ENCODE peak calls at places on chromosomes 7 and 10, in five cellular contexts. E is K562, B is GM12878, F is GM12891, U is SK-N-SH. V is an unnamed sample.

GRCh38 chr7:70568674-70569334 is 563.1 kb upstream of the GALNT17 start:
- DNase-seq in E (peak; percentile 51), B (no peak), F (no peak), U (no peak), V (no peak)

GRCh38 chr10:110395350-110396283 is 90.9 kb upstream of the SMNDC1 start:
- DNase-seq in E (no peak), B (peak; percentile 91), F (no peak), U (no peak), V (peak; percentile 64)

GRCh38 chr10:15035385-15036301 is 8.1 kb upstream of the OLAH start:
- DNase-seq in E (peak; percentile 76), B (no peak), F (no peak), U (no peak), V (no peak)

GRCh38 chr10:28678687-28679457 is 1.6 kb downstream of the BAMBI start:
- DNase-seq in E (peak; percentile 44), B (no peak), F (no peak), U (no peak), V (peak; percentile 84)

GRCh38 chr7:135936497-135937217 is 40.5 kb downstream of the MTPN start:
- DNase-seq in E (no peak), B (no peak), F (no peak), U (no peak), V (no peak)

GRCh38 chr10:29804025-29804852 is 169.5 kb upstream of the SVIL start:
- DNase-seq in E (no peak), B (no peak), F (no peak), U (no peak), V (peak; percentile 48)

GRCh38 chr7:101589052-101589451 is 40.0 kb downstream of the MYL10 start:
- DNase-seq in E (peak; percentile 22), B (no peak), F (no peak), U (no peak), V (no peak)

GRCh38 chr10:28637346-28637745 is 40.0 kb upstream of the BAMBI start:
- DNase-seq in E (no peak), B (no peak), F (no peak), U (no peak), V (no peak)

GRCh38 chr7:131370523-131370968 is 42.9 kb downstream of the MKLN1 start:
- DNase-seq in E (no peak), B (peak; percentile 48), F (no peak), U (no peak), V (no peak)

GRCh38 chr7:26013551-26014083 is 138.4 kb upstream of the NFE2L3 start:
- DNase-seq in E (no peak), B (no peak), F (no peak), U (peak; percentile 22), V (no peak)

GRCh38 chr7:279821-280220 is 10.1 kb upstream of the FOXL3 start:
- DNase-seq in E (no peak), B (no peak), F (no peak), U (no peak), V (no peak)

GRCh38 chr10:43340619-43341018 is 30.8 kb upstream of the FXYD4 start:
- DNase-seq in E (no peak), B (no peak), F (no peak), U (no peak), V (no peak)

GRCh38 chr7:2037301-2037804 is 195.4 kb downstream of the MAD1L1 start:
- DNase-seq in E (no peak), B (no peak), F (no peak), U (peak; percentile 10), V (no peak)
- TF ChIP-seq TAF1 in E (no peak), B (no peak), F (no peak), U (no peak), V (no peak)

DNA sequence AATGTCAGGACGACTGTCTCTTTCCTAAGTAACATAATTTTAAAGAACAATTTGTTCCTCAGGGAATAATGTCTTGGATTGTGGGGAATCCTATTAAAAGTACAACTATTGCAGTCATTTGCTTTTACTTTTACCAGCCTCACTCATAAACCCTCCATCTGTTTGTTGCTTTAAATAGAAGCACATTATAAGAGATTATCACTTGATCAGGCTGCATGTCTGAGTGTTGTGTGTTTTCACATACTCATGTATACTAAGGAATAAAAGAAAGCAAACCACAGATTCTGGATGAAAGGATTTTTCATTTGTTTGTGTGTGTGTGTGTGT is 1077.8 kb downstream of the KCNMA1 start:
- DNase-seq in E (no peak), B (no peak), F (no peak), U (no peak), V (no peak)
- TF ChIP-seq TAF1 in E (no peak), B (no peak), F (no peak), U (no peak), V (no peak)

GRCh38 chr7:6653101-6653995 is 16.2 kb downstream of the ZNF316 start:
- DNase-seq in E (peak; percentile 5), B (no peak), F (peak; percentile 37), U (peak; percentile 48), V (no peak)
- TF ChIP-seq TAF1 in E (no peak), B (no peak), F (no peak), U (no peak), V (no peak)

GRCh38 chr7:28114056-28114455 is 66.5 kb downstream of the JAZF1 start:
- DNase-seq in E (no peak), B (no peak), F (no peak), U (no peak), V (no peak)

GRCh38 chr7:28112467-28112866 is 68.1 kb downstream of the JAZF1 start:
- DNase-seq in E (no peak), B (no peak), F (no peak), U (peak; percentile 77), V (no peak)

GRCh38 chr7:28112883-28113540 is 67.6 kb downstream of the JAZF1 start:
- DNase-seq in E (no peak), B (no peak), F (no peak), U (peak; percentile 34), V (peak; percentile 4)

GRCh38 chr7:28115261-28115660 is 65.3 kb downstream of the JAZF1 start:
- DNase-seq in E (no peak), B (no peak), F (no peak), U (no peak), V (no peak)

GRCh38 chr7:28116034-28116433 is 64.6 kb downstream of the JAZF1 start:
- DNase-seq in E (no peak), B (no peak), F (no peak), U (no peak), V (no peak)
- TF ChIP-seq TAF1 in E (no peak), B (no peak), F (no peak), U (no peak), V (no peak)

DNA sequence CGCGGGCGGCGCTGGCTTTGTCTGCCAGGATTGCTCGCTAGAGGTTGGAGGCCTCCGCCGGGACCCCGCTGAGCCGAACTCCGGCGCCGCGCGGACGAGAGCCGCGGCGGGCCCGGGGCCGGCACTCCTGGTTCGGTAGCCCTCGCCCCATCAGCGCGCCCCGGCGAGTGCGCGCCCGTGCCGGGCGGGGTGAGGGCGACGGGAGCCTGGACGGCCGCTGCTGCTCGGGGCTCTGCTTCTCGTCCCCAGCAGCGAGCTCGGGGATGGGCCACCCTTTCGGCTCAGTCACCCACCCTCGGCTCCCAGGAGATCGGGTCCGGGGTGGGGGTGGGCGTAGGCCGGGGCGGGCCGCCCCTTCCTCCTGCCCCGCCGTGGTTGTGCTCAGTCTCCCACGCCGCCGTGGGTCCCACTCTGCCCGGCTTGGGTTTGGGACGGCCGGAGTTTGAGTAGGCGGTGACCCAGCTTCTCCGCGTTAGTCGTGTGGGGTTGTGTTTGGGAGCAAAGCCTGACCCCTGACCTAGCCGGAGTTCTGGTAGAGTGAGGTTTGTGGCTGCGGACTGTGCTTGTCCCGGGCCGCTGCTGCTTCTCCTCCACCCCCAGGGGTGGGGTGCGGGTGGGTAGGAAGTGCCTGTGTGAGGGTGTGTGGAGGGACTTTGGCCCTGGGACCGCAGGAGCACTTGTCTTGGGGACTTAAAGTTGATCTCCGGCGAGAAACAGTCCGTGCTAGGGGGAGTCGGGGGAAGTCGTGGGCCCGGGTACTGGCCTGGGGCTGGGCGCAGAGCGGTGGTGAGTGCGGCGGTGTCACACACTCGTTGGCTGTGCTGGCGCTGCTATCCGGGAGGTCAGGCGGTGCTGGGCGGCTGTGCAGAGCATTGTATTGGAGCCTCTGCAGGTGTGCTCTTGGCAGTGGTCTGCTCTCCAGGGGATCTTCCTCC is 683 bp downstream of the TSPAN14 start:
- DNase-seq in E (peak; percentile 59), B (no peak), F (peak; percentile 47), U (peak; percentile 79), V (no peak)
- TF ChIP-seq TAF1 in E (no peak), B (no peak), F (no peak), U (no peak), V (no peak)

DNA sequence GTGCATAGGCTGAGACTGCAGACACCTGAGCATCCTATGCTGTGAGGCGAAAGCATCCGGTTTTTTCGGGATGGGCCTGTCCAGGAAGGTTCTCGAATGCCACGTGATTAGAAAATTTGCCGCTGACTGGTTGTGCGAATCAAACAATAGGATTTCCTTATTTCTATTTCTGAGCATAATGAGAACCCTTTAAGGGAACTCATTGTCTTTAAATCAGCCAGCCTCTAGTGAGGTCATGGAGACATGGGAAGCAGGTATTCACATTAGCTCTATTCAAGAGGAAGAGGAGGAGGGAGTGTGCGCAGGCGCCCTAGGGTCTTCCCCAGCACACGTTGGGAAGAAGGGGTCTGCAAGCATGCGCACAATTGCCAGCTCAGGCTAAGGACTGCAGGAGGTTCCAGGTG is 5.6 kb downstream of the GIMAP1 start:
- DNase-seq in E (no peak), B (no peak), F (no peak), U (no peak), V (no peak)
- TF ChIP-seq TAF1 in E (no peak), B (no peak), F (no peak), U (no peak), V (no peak)

DNA sequence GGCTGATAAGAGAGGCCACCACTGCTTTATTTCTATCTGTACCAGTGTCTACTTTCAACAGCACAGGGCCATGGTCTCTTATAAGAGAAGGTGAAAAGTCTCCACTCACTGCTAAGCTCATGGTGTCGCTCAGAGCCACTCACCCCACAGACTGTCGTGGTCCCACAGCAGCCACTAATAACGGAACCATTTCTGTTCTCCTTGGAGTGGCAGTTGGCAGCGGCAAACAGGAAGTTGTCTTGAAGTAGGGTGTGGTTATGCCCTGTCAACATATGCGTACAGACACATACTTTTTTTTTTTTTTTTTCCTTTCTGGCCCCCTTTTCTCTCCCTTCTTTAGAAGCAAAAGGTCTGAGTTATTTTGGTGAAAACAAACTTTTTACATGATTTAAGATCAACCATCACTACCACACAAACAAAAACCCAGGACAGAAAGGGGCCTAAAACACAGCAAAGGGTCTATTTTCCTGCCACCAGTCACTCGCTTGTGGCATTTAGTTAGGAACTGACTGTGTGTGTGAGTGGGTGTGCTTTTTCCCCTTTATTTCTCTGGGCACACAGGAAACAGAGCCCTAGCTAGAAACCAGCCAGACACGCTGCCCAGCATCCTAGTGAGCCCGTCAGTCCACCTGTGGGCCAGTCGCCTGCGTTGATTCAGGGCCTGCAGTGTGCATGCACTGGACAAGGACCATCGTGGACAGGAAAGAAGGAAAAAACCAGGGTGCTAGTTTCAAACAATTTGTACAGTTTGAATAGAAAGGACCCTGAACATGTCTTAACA is 96.7 kb upstream of the EFCAB10 start:
- DNase-seq in E (no peak), B (peak; percentile 45), F (no peak), U (no peak), V (no peak)
- TF ChIP-seq TAF1 in E (no peak), B (no peak), F (no peak), U (no peak), V (no peak)

GRCh38 chr10:13661261-13661660 is 74.5 kb downstream of the PRPF18 start:
- DNase-seq in E (no peak), B (no peak), F (no peak), U (peak; percentile 47), V (no peak)

GRCh38 chr10:13660545-13660920 is 73.8 kb downstream of the PRPF18 start:
- DNase-seq in E (no peak), B (peak; percentile 7), F (no peak), U (no peak), V (no peak)

GRCh38 chr10:13658256-13658655 is 71.5 kb downstream of the PRPF18 start:
- DNase-seq in E (no peak), B (no peak), F (no peak), U (no peak), V (no peak)

GRCh38 chr10:13658864-13659685 is 72.3 kb downstream of the PRPF18 start:
- DNase-seq in E (no peak), B (no peak), F (no peak), U (no peak), V (no peak)

GRCh38 chr10:13659887-13660544 is 73.3 kb downstream of the PRPF18 start:
- DNase-seq in E (peak; percentile 79), B (peak; percentile 17), F (peak; percentile 69), U (peak; percentile 88), V (no peak)
- TF ChIP-seq TAF1 in E (no peak), B (no peak), F (no peak), U (no peak), V (no peak)